ENCODE peak calls at places on chromosomes 16 and 17, in five cellular contexts. Q, F, Y, M and W are unnamed samples.

GRCh38 chr17:38897176-38897575 is 27.3 kb downstream of the LASP1 start:
- DNase-seq in Q (no peak), F (no peak), Y (no peak), M (no peak), W (no peak)

GRCh38 chr17:57999496-58000017 is 7.5 kb downstream of the SRSF1 start:
- DNase-seq in Q (peak), F (peak), Y (no peak), M (peak), W (peak)

GRCh38 chr17:76997981-76998531 is 129.9 kb downstream of the MGAT5B start:
- DNase-seq in Q (no peak), F (no peak), Y (no peak), M (peak), W (no peak)

GRCh38 chr17:38476549-38476948 is 48.3 kb downstream of the ARHGAP23 start:
- DNase-seq in Q (no peak), F (no peak), Y (no peak), M (no peak), W (no peak)

GRCh38 chr16:2466667-2467300 is 4.3 kb upstream of the NTN3 start:
- DNase-seq in Q (no peak), F (no peak), Y (no peak), M (no peak), W (no peak)

GRCh38 chr17:36949461-36949927 is 740 bp downstream of the AATF start:
- DNase-seq in Q (no peak), F (no peak), Y (no peak), M (no peak), W (peak)

GRCh38 chr17:48732688-48733629 is 4.4 kb upstream of the HOXB13 start:
- DNase-seq in Q (no peak), F (no peak), Y (no peak), M (no peak), W (no peak)

GRCh38 chr17:78896091-78896833 is 6.7 kb downstream of the CEP295NL start:
- DNase-seq in Q (no peak), F (no peak), Y (no peak), M (no peak), W (no peak)

GRCh38 chr17:36544049-36544319 is 735 bp upstream of the GGNBP2 start:
- DNase-seq in Q (peak), F (peak), Y (no peak), M (no peak), W (peak)

GRCh38 chr16:72241930-72242329 is 70.0 kb upstream of the PMFBP1 start:
- DNase-seq in Q (peak), F (no peak), Y (peak), M (no peak), W (peak)

GRCh38 chr16:87828071-87828971 is 41.0 kb downstream of the SLC7A5 start:
- DNase-seq in Q (peak), F (no peak), Y (no peak), M (no peak), W (peak)

GRCh38 chr16:86319871-86320270 is 190.5 kb upstream of the FOXF1 start:
- DNase-seq in Q (no peak), F (no peak), Y (no peak), M (no peak), W (no peak)

GRCh38 chr17:4944163-4944553 is 4.1 kb downstream of the RNF167 start:
- DNase-seq in Q (no peak), F (no peak), Y (no peak), M (peak), W (no peak)

GRCh38 chr17:33142703-33143299 is 150.3 kb downstream of the ASIC2 start:
- DNase-seq in Q (peak), F (no peak), Y (peak), M (no peak), W (peak)

GRCh38 chr16:1331712-1332617 is 1.5 kb upstream of the BAIAP3 start:
- DNase-seq in Q (peak), F (peak), Y (peak), M (peak), W (no peak)

GRCh38 chr17:57874058-57874419 is 24.2 kb upstream of the MRPS23 start:
- DNase-seq in Q (no peak), F (no peak), Y (no peak), M (no peak), W (no peak)

GRCh38 chr17:47277921-47278320 is 24.3 kb downstream of the ITGB3 start:
- DNase-seq in Q (no peak), F (no peak), Y (no peak), M (no peak), W (no peak)

GRCh38 chr17:48241770-48242497 is 134.4 kb downstream of the SNX11 start:
- DNase-seq in Q (no peak), F (no peak), Y (no peak), M (no peak), W (no peak)

GRCh38 chr16:81748476-81749198 is 30.5 kb upstream of the PLCG2 start:
- DNase-seq in Q (no peak), F (no peak), Y (no peak), M (no peak), W (no peak)

GRCh38 chr16:73064227-73064995 is 16.5 kb upstream of the ZFHX3 start:
- DNase-seq in Q (peak), F (no peak), Y (no peak), M (no peak), W (no peak)

GRCh38 chr16:19184823-19185509 is 16.9 kb downstream of the SYT17 start:
- DNase-seq in Q (no peak), F (no peak), Y (no peak), M (no peak), W (no peak)

GRCh38 chr16:57536306-57537193 is at the start of gene CCDC102A:
- DNase-seq in Q (no peak), F (no peak), Y (no peak), M (peak), W (no peak)

GRCh38 chr17:47305302-47305923 is 18.3 kb upstream of the EFCAB13 start:
- DNase-seq in Q (peak), F (peak), Y (peak), M (no peak), W (peak)

GRCh38 chr17:4365628-4366311 is 705 bp downstream of the UBE2G1 start:
- DNase-seq in Q (no peak), F (no peak), Y (no peak), M (no peak), W (no peak)

GRCh38 chr16:13435873-13436474 is 484.0 kb upstream of the ERCC4 start:
- DNase-seq in Q (no peak), F (no peak), Y (no peak), M (no peak), W (no peak)

GRCh38 chr16:83899272-83899897 is 470 bp downstream of the MLYCD start:
- DNase-seq in Q (peak), F (peak), Y (no peak), M (peak), W (peak)

GRCh38 chr16:70480127-70481105 is 26.0 kb downstream of the FCSK start:
- DNase-seq in Q (no peak), F (no peak), Y (no peak), M (no peak), W (no peak)

GRCh38 chr16:49588729-49589384 is 215.3 kb downstream of the C16orf78 start:
- DNase-seq in Q (no peak), F (no peak), Y (no peak), M (no peak), W (peak)

GRCh38 chr16:11374255-11374654 is 29.0 kb downstream of the RMI2 start:
- DNase-seq in Q (no peak), F (no peak), Y (no peak), M (no peak), W (no peak)

GRCh38 chr17:19242323-19242722 is 5.2 kb downstream of the EPN2 start:
- DNase-seq in Q (peak), F (peak), Y (no peak), M (no peak), W (peak)

GRCh38 chr17:56599093-56599492 is 5.6 kb downstream of the NOG start:
- DNase-seq in Q (no peak), F (no peak), Y (no peak), M (no peak), W (no peak)

GRCh38 chr17:59357219-59357699 is 25.8 kb downstream of the YPEL2 start:
- DNase-seq in Q (no peak), F (no peak), Y (no peak), M (no peak), W (no peak)

GRCh38 chr17:72575542-72576233 is 454.9 kb downstream of the SOX9 start:
- DNase-seq in Q (no peak), F (peak), Y (no peak), M (no peak), W (no peak)

GRCh38 chr16:10280262-10281170 is 98.3 kb upstream of the GRIN2A start:
- DNase-seq in Q (no peak), F (no peak), Y (no peak), M (no peak), W (no peak)

GRCh38 chr17:28142355-28142754 is 99.9 kb downstream of the NLK start:
- DNase-seq in Q (no peak), F (no peak), Y (no peak), M (no peak), W (no peak)

GRCh38 chr16:86964846-86965245 is 352.3 kb downstream of the C16orf95 start:
- DNase-seq in Q (no peak), F (no peak), Y (no peak), M (no peak), W (no peak)

DNA sequence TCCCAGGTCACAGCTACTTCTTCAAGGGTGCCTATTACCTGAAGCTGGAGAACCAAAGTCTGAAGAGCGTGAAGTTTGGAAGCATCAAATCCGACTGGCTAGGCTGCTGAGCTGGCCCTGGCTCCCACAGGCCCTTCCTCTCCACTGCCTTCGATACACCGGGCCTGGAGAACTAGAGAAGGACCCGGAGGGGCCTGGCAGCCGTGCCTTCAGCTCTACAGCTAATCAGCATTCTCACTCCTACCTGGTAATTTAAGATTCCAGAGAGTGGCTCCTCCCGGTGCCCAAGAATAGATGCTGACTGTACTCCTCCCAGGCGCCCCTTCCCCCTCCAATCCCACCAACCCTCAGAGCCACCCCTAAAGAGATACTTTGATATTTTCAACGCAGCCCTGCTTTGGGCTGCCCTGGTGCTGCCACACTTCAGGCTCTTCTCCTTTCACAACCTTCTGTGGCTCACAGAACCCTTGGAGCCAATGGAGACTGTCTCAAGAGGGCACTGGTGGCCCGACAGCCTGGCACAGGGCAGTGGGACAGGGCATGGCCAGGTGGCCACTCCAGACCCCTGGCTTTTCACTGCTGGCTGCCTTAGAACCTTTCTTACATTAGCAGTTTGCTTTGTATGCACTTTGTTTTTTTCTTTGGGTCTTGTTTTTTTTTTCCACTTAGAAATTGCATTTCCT is 3.4 kb upstream of the LPCAT2 start:
- DNase-seq in Q (no peak), F (no peak), Y (no peak), M (no peak), W (no peak)
- H3K4me3 ChIP-seq in Q (no peak), F (no peak), Y (no peak), M (no peak), W (no peak)

GRCh38 chr17:45311406-45311761 is 5.4 kb downstream of the MAP3K14 start:
- DNase-seq in Q (no peak), F (no peak), Y (no peak), M (no peak), W (no peak)
- H3K4me3 ChIP-seq in Q (no peak), F (peak), Y (no peak), M (peak), W (no peak)

GRCh38 chr16:15482748-15483118 is 48.3 kb downstream of the BMERB1 start:
- DNase-seq in Q (no peak), F (no peak), Y (no peak), M (no peak), W (no peak)

GRCh38 chr16:15484662-15485061 is 50.3 kb downstream of the BMERB1 start:
- DNase-seq in Q (peak), F (peak), Y (peak), M (no peak), W (peak)

GRCh38 chr16:15485175-15485574 is 50.8 kb downstream of the BMERB1 start:
- DNase-seq in Q (no peak), F (no peak), Y (no peak), M (no peak), W (no peak)

GRCh38 chr16:15482068-15482747 is 47.8 kb downstream of the BMERB1 start:
- DNase-seq in Q (peak), F (peak), Y (peak), M (no peak), W (peak)

DNA sequence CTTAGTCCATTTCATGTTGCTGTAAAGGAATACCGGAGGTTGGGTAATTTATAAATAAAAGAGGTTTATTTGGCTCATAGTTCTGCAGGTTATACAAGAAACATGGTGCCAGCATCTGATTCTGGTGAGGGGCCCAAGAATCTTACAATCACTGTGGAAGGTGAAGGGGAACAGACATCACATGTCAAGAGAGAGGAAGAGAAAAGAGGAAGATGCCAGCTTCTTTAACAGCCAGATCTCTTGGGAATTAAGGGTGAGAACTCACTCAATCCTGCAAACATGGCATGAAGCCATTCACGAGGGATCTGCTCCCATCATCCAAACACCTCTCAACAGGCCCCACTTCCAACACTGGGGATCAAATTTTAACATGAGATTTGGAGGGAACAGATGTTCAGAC is 49.5 kb downstream of the BMERB1 start:
- DNase-seq in Q (no peak), F (no peak), Y (no peak), M (no peak), W (no peak)
- H3K4me3 ChIP-seq in Q (no peak), F (no peak), Y (no peak), M (no peak), W (no peak)

GRCh38 chr16:27226476-27226875 is 23.1 kb downstream of the KDM8 start:
- DNase-seq in Q (peak), F (no peak), Y (no peak), M (no peak), W (peak)
- H3K4me3 ChIP-seq in Q (no peak), F (no peak), Y (no peak), M (no peak), W (no peak)

GRCh38 chr16:89601906-89602272 is 11.6 kb upstream of the DPEP1 start:
- DNase-seq in Q (no peak), F (no peak), Y (no peak), M (no peak), W (no peak)
- H3K4me3 ChIP-seq in Q (no peak), F (no peak), Y (no peak), M (no peak), W (no peak)

GRCh38 chr16:7339700-7340099 is 7.1 kb downstream of the RBFOX1 start:
- DNase-seq in Q (no peak), F (no peak), Y (no peak), M (no peak), W (no peak)
- H3K4me3 ChIP-seq in Q (no peak), F (no peak), Y (no peak), M (no peak), W (no peak)

DNA sequence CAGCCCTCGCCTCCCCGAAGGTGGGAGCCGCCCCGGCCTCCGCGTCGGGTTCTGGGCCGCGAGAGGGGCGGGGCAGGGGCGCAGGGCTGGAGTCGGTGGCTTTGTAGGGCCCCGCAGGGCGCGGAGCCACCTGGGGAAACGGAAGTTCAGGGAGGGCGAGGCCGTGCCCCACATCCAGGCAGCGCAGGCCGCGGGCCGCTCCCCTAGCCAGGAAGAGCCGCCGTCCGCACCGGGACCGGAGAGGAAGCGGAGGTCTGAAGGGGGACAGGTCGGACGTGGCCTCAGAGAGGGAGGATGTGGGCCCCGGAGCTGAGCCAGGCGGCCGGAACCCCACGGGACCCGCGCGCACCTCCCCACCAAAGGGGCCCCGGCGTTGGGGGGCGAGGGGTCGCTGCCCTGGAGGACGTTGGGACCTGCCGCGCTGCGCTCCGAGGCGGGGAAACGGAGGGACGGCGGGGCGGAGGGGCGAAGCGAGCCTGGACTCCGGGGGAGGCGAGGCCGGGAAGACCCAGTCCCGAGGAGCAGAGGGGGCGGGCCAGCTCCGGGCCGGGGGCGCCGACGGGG is 482 bp upstream of the SLC16A3 start:
- DNase-seq in Q (no peak), F (no peak), Y (no peak), M (peak), W (no peak)
- H3K4me3 ChIP-seq in Q (peak), F (peak), Y (peak), M (peak), W (peak)

DNA sequence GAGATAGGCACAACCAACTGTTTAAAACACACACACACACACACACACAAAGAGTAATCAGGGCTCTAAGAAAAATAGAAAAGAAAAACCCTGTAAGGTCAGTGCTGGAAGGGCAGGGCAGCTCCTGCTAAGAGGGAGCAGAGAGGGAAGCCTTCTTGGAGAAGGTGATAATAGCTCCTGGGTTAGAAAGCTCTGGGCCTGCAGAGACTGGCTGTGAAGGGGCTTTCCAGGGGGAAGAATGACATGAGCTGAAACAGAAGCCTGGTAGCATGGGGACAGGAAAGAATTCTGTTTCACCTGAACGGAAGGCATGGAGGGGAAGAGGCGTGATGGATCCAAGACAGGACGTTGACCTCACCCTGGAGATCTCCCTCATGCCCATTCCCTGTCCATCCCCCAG is 46.7 kb upstream of the WSCD1 start:
- DNase-seq in Q (no peak), F (no peak), Y (no peak), M (no peak), W (no peak)
- H3K4me3 ChIP-seq in Q (no peak), F (no peak), Y (no peak), M (no peak), W (no peak)